ENCODE peak calls at places on chromosomes 2 and 18, in four cellular contexts. P, C, Q and F are unnamed samples.

GRCh38 chr2:112108238-112108832 is 29.9 kb upstream of the FBLN7 start:
- ATAC-seq in P (no peak), C (no peak), Q (no peak), F (no peak)

GRCh38 chr2:42753188-42753813 is 10.6 kb downstream of the OXER1 start:
- ATAC-seq in P (peak), C (no peak), Q (no peak), F (no peak)

GRCh38 chr2:29293830-29294438 is 178.7 kb downstream of the CLIP4 start:
- ATAC-seq in P (no peak), C (peak), Q (peak), F (no peak)

GRCh38 chr2:157319795-157320194 is 5.8 kb downstream of the ERMN start:
- ATAC-seq in P (no peak), C (no peak), Q (no peak), F (no peak)

GRCh38 chr18:59950215-59950944 is 50.6 kb downstream of the PMAIP1 start:
- ATAC-seq in P (no peak), C (no peak), Q (no peak), F (no peak)

GRCh38 chr18:26650310-26651285 is 102.2 kb upstream of the KCTD1 start:
- ATAC-seq in P (no peak), C (no peak), Q (no peak), F (no peak)

GRCh38 chr2:70671059-70671685 is 96.8 kb downstream of the ADD2 start:
- ATAC-seq in P (no peak), C (no peak), Q (peak), F (no peak)

GRCh38 chr2:119208791-119209203 is 14.8 kb upstream of the STEAP3 start:
- ATAC-seq in P (no peak), C (peak), Q (peak), F (no peak)

GRCh38 chr18:23872701-23873550 is 141.6 kb upstream of the TTC39C start:
- ATAC-seq in P (no peak), C (no peak), Q (peak), F (no peak)

GRCh38 chr18:26568513-26568912 is 20.2 kb upstream of the KCTD1 start:
- ATAC-seq in P (no peak), C (no peak), Q (no peak), F (no peak)

GRCh38 chr2:53770264-53770663 is 2.7 kb downstream of the CHAC2 start:
- ATAC-seq in P (no peak), C (no peak), Q (no peak), F (no peak)

GRCh38 chr2:187851955-187852624 is 297.9 kb upstream of the TFPI start:
- ATAC-seq in P (no peak), C (no peak), Q (no peak), F (no peak)

GRCh38 chr2:31247671-31248070 is 13.7 kb downstream of the EHD3 start:
- ATAC-seq in P (no peak), C (no peak), Q (no peak), F (no peak)

DNA sequence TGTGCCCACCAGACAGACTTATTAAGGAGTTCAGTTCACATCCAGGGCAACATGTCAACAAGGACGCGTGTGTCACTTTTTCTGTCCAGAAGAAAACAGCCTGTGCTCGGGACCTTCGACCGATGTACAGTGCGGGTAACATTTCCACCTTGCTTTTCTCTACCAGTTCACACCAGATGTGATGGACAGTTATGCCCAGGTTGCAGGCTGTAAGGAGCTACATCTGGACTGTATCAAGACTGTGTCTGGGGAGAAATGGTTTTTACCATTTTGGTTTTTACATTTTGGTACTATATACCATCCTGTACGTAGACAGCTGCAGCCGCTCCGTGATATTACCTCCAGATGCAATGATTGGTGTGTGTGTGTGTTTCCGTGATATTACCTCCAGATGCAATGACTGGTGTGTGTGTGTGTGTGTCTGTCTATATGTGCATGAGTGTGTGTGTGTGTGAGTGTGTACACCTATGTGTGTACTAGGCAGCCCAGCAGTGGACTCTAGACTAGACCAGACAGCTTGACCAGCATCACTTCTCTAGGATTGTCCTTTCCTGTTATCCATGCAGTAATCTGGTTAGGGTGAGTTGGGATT is 118.0 kb downstream of the COL6A3 start:
- ATAC-seq in P (no peak), C (no peak), Q (no peak), F (no peak)
- TF ChIP-seq POLR2A in P (no peak), C (no peak), Q (no peak), F (no peak)

GRCh38 chr2:190858817-190859216 is 21.8 kb upstream of the GLS start:
- ATAC-seq in P (peak), C (no peak), Q (peak), F (no peak)
- TF ChIP-seq EP300 in P (no peak), C (no peak), Q (no peak), F (no peak)

GRCh38 chr2:239227111-239227581 is 173.7 kb downstream of the HDAC4 start:
- ATAC-seq in P (no peak), C (peak), Q (no peak), F (no peak)

GRCh38 chr2:239226677-239227076 is 174.1 kb downstream of the HDAC4 start:
- ATAC-seq in P (no peak), C (no peak), Q (no peak), F (no peak)

GRCh38 chr2:239229545-239230279 is 171.1 kb downstream of the HDAC4 start:
- ATAC-seq in P (no peak), C (no peak), Q (no peak), F (no peak)

GRCh38 chr2:239225921-239226561 is 174.8 kb downstream of the HDAC4 start:
- ATAC-seq in P (peak), C (no peak), Q (no peak), F (peak)

GRCh38 chr2:239227661-239228371 is 173.0 kb downstream of the HDAC4 start:
- ATAC-seq in P (no peak), C (no peak), Q (no peak), F (no peak)
- TF ChIP-seq POLR2A in P (no peak), C (no peak), Q (no peak), F (no peak)

GRCh38 chr2:215968499-215968898 is 44.9 kb downstream of the MREG start:
- ATAC-seq in P (no peak), C (no peak), Q (no peak), F (no peak)
- TF ChIP-seq EP300 in P (no peak), C (no peak), Q (no peak), F (no peak)

GRCh38 chr2:189674374-189675112 is at the start of gene ANKAR:
- ATAC-seq in P (peak), C (peak), Q (peak), F (peak)
- TF ChIP-seq POLR2A in P (peak), C (peak), Q (peak), F (peak)

GRCh38 chr2:240989451-240990265 is 8.8 kb upstream of the SNED1 start:
- ATAC-seq in P (no peak), C (peak), Q (peak), F (no peak)

GRCh38 chr2:240992572-240993291 is 5.7 kb upstream of the SNED1 start:
- ATAC-seq in P (no peak), C (no peak), Q (no peak), F (no peak)

GRCh38 chr2:240990266-240990529 is 8.2 kb upstream of the SNED1 start:
- ATAC-seq in P (no peak), C (no peak), Q (no peak), F (no peak)

GRCh38 chr2:240990726-240991377 is 7.6 kb upstream of the SNED1 start:
- ATAC-seq in P (no peak), C (no peak), Q (peak), F (no peak)

DNA sequence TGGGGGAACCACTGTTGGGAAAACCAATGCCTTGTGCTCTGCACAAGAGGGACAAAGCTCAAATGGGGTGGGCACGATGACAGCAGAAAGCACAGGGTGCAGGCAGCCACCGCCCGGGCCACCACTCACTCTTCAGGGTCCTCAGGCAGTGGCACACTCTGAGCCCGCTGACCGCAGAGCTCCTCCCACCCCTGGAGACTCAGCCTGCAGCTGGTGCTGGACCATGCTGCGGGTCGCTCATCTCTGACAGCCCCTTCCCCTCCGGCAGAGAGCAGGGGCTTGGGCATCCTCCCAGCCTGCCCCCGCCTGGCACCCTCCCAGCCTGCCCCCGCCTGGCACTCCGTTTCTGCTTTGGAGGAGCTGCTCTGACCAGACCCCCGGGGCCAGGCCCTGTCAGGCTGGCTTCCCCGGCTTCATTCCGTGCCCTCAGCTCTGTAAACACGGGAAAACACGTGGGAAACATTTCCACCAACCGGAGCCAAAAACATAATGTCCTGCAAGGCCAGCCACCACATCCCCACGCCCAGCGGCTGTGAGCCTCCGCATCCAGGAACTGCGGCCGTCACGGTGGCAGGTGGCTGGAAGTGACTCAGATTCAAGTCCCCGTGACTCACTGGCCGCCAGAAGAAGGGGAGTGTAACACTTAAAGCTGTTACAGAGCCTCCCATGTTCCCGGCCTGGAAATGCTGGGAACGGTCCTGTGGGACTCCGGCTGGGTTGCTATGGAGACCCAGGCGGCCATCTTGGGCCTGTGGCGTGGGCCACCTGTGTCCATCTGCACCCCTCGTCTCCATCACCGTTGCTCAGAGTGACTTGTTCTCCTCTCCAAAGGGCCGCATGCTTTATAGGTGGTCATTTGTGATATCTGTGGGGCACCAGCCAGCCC is 6.8 kb upstream of the SNED1 start:
- ATAC-seq in P (peak), C (peak), Q (peak), F (peak)
- TF ChIP-seq EP300 in P (peak), C (no peak), Q (no peak), F (no peak)